ENCODE peak calls at places on chromosomes 3 and 15, in four cellular contexts. One of them, this sample, is unnamed.

GRCh38 chr3:62133015-62133414 is 240.3 kb downstream of the FEZF2 start:
- DNase-seq in Caco-2: no peak
- DNase-seq in epithelial cell of esophagus: no peak
- DNase-seq in mucosa of gallbladder: no peak
- DNase-seq in this sample: no peak

GRCh38 chr3:161274691-161275298 is 53.7 kb downstream of the NMD3 start:
- DNase-seq in Caco-2: peak
- DNase-seq in epithelial cell of esophagus: peak
- DNase-seq in mucosa of gallbladder: no peak
- DNase-seq in this sample: no peak

GRCh38 chr3:108202834-108203233 is 19.4 kb downstream of the IFT57 start:
- DNase-seq in Caco-2: peak
- DNase-seq in epithelial cell of esophagus: no peak
- DNase-seq in mucosa of gallbladder: no peak
- DNase-seq in this sample: no peak

GRCh38 chr3:119653871-119654270 is 6.5 kb downstream of the POPDC2 start:
- DNase-seq in Caco-2: no peak
- DNase-seq in epithelial cell of esophagus: no peak
- DNase-seq in mucosa of gallbladder: no peak
- DNase-seq in this sample: no peak

GRCh38 chr15:35857812-35858211 is 311.8 kb upstream of the DPH6 start:
- DNase-seq in Caco-2: no peak
- DNase-seq in epithelial cell of esophagus: no peak
- DNase-seq in mucosa of gallbladder: no peak
- DNase-seq in this sample: no peak

GRCh38 chr15:67922971-67923646 is 83.3 kb upstream of the RNU6-1 start:
- DNase-seq in Caco-2: no peak
- DNase-seq in epithelial cell of esophagus: no peak
- DNase-seq in mucosa of gallbladder: no peak
- DNase-seq in this sample: no peak

GRCh38 chr15:56241374-56242085 is 2.1 kb downstream of the RFX7 start:
- DNase-seq in Caco-2: no peak
- DNase-seq in epithelial cell of esophagus: no peak
- DNase-seq in mucosa of gallbladder: no peak
- DNase-seq in this sample: no peak

GRCh38 chr3:40054568-40055222 is 245.3 kb downstream of the MYRIP start:
- DNase-seq in Caco-2: no peak
- DNase-seq in epithelial cell of esophagus: no peak
- DNase-seq in mucosa of gallbladder: no peak
- DNase-seq in this sample: no peak

GRCh38 chr3:3154879-3155610 is 24.4 kb downstream of the CRBN start:
- DNase-seq in Caco-2: no peak
- DNase-seq in epithelial cell of esophagus: no peak
- DNase-seq in mucosa of gallbladder: no peak
- DNase-seq in this sample: no peak

GRCh38 chr3:126104028-126104635 is 20.2 kb upstream of the SLC41A3 start:
- DNase-seq in Caco-2: no peak
- DNase-seq in epithelial cell of esophagus: no peak
- DNase-seq in mucosa of gallbladder: no peak
- DNase-seq in this sample: no peak

GRCh38 chr3:21159565-21159950 is 591.5 kb downstream of the ZNF385D start:
- DNase-seq in Caco-2: no peak
- DNase-seq in epithelial cell of esophagus: no peak
- DNase-seq in mucosa of gallbladder: no peak
- DNase-seq in this sample: no peak

This sample was measured in MG63.